ENCODE peak calls at places on chromosome 4, in four cellular contexts. Y, S, K and A are unnamed samples.

GRCh38 chr4:53100801-53101581 is 238.9 kb downstream of the RASL11B start:
- DNase-seq in Y (no peak), S (peak; percentile 24), K (no peak), A (no peak)

GRCh38 chr4:78722880-78723279 is 53.3 kb upstream of the BMP2K start:
- DNase-seq in Y (no peak), K (no peak), S (no peak), A (no peak)

GRCh38 chr4:54254116-54254914 is 25.2 kb downstream of the PDGFRA start:
- DNase-seq in Y (no peak), K (no peak), S (no peak), A (no peak)

GRCh38 chr4:117001077-117001476 is 84.3 kb downstream of the TRAM1L1 start:
- DNase-seq in S (no peak), Y (no peak), K (peak; percentile 13), A (no peak)

GRCh38 chr4:82624819-82625218 is 63.0 kb upstream of the TMEM150C start:
- DNase-seq in S (no peak), K (no peak), Y (no peak), A (no peak)

GRCh38 chr4:184817494-184818215 is 8.1 kb downstream of the ACSL1 start:
- DNase-seq in Y (no peak), K (no peak), S (no peak), A (no peak)

GRCh38 chr4:73599182-73599581 is 21.1 kb downstream of the RASSF6 start:
- DNase-seq in K (peak; percentile 70), S (peak; percentile 29), Y (peak; percentile 52), A (no peak)

GRCh38 chr4:3073158-3074077 is 920 bp downstream of the HTT-AS start:
- DNase-seq in Y (no peak), K (no peak), S (no peak), A (no peak)

GRCh38 chr4:100118213-100118612 is 72.1 kb downstream of the DDIT4L start:
- DNase-seq in K (no peak), S (peak; percentile 18), Y (no peak), A (no peak)

GRCh38 chr4:3715251-3716033 is 50.7 kb upstream of the ADRA2C start:
- DNase-seq in S (no peak), Y (no peak), K (no peak), A (no peak)

GRCh38 chr4:1416948-1417260 is 10.7 kb upstream of the NKX1-1 start:
- DNase-seq in S (no peak), K (no peak), Y (no peak), A (no peak)

GRCh38 chr4:7187691-7188090 is 4.6 kb upstream of the SORCS2 start:
- DNase-seq in Y (peak; percentile 27), S (no peak), K (no peak), A (no peak)

GRCh38 chr4:182916483-182917181 is 554 bp downstream of the DCTD start:
- DNase-seq in S (no peak), Y (peak; percentile 72), K (no peak), A (peak; percentile 37)

GRCh38 chr4:25966171-25966570 is 52.2 kb downstream of the SMIM20 start:
- DNase-seq in S (no peak), K (no peak), Y (no peak), A (no peak)

GRCh38 chr4:157634057-157634456 is 413.5 kb downstream of the GRIA2 start:
- DNase-seq in Y (no peak), K (no peak), S (no peak), A (no peak)